ENCODE peak calls at places on chromosome 11, in eight cellular contexts. R is cardiac fibroblast, M is fibroblast of lung, K is GM10248, H is brain microvascular endothelial cell, U is nephron progenitor cell, D is heart right ventricle, T is HFFc6. W is an unnamed sample.

GRCh38 chr11:128879817-128880216 is 11.3 kb upstream of the KCNJ5 start:
- DNase-seq in K (no peak), U (no peak), D (no peak), T (no peak), H (no peak), R (no peak), M (no peak), W (no peak)

GRCh38 chr11:116641561-116642045 is 131.2 kb downstream of the BUD13 start:
- DNase-seq in H (peak; percentile 11), T (no peak), M (peak; percentile 6), D (peak; percentile 9), R (peak; percentile 34), K (peak; percentile 71), U (peak; percentile 72), W (no peak)

GRCh38 chr11:3056296-3057068 is 741 bp downstream of the CARS1 start:
- DNase-seq in H (no peak), M (no peak), T (no peak), D (no peak), R (peak; percentile 18), K (no peak), U (peak; percentile 36), W (peak; percentile 94)

GRCh38 chr11:74319139-74319538 is 7.7 kb upstream of the P4HA3 start:
- DNase-seq in M (peak; percentile 94), R (peak; percentile 87), K (no peak), D (no peak), T (peak; percentile 93), H (peak; percentile 87), U (no peak), W (no peak)

GRCh38 chr11:119441898-119442243 is 18.9 kb upstream of the THY1 start:
- DNase-seq in M (no peak), D (no peak), K (no peak), U (no peak), R (no peak), H (no peak), T (no peak), W (no peak)

GRCh38 chr11:27309064-27309463 is 54.0 kb downstream of the CCDC34 start:
- DNase-seq in K (no peak), D (no peak), T (no peak), M (peak; percentile 80), R (peak; percentile 64), H (no peak), U (no peak), W (no peak)

GRCh38 chr11:9206496-9206895 is 58.7 kb downstream of the DENND5A start:
- DNase-seq in T (peak; percentile 70), R (peak; percentile 72), K (no peak), H (peak; percentile 58), U (no peak), D (no peak), M (peak; percentile 93), W (no peak)

GRCh38 chr11:96704847-96705246 is 315.0 kb downstream of the JRKL start:
- DNase-seq in U (no peak), M (no peak), R (peak; percentile 20), H (no peak), T (no peak), D (no peak), K (no peak), W (no peak)

GRCh38 chr11:131823772-131824171 is 453.4 kb downstream of the NTM start:
- DNase-seq in U (no peak), D (no peak), T (no peak), K (no peak), H (no peak), M (no peak), R (peak; percentile 10), W (no peak)

GRCh38 chr11:84854498-84854880 is 772.7 kb downstream of the DLG2 start:
- DNase-seq in H (no peak), U (no peak), M (peak; percentile 11), K (no peak), T (no peak), R (no peak), D (no peak), W (no peak)

GRCh38 chr11:17827006-17827405 is 92.4 kb downstream of the KCNC1 start:
- DNase-seq in T (no peak), R (no peak), K (no peak), M (no peak), H (no peak), D (no peak), U (no peak), W (no peak)
- TF ChIP-seq CTCF in T (peak; percentile 41), R (peak; percentile 13), K (no peak), M (no peak), H (peak; percentile 55), D (peak; percentile 17), U (peak; percentile 24), W (peak; percentile 36)

GRCh38 chr11:10856689-10857603 is 907 bp downstream of the ZBED5 start:
- DNase-seq in U (peak; percentile 31), T (peak; percentile 17), R (peak; percentile 36), D (peak; percentile 43), M (peak; percentile 50), H (peak; percentile 11), K (peak; percentile 20), W (no peak)
- TF ChIP-seq CTCF in U (no peak), T (no peak), R (no peak), D (no peak), M (no peak), H (no peak), K (no peak), W (no peak)

GRCh38 chr11:111177037-111177988 is 68.2 kb upstream of the POU2AF2 start:
- DNase-seq in U (no peak), K (peak; percentile 34), T (no peak), H (no peak), R (no peak), M (no peak), D (no peak), W (no peak)

GRCh38 chr11:111176603-111177002 is 68.9 kb upstream of the POU2AF2 start:
- DNase-seq in K (peak; percentile 35), T (no peak), R (no peak), M (no peak), D (no peak), U (no peak), H (no peak), W (no peak)

GRCh38 chr11:111170761-111171379 is 74.7 kb upstream of the POU2AF2 start:
- DNase-seq in M (no peak), U (no peak), H (no peak), T (no peak), R (no peak), D (no peak), K (no peak), W (no peak)

GRCh38 chr11:111167666-111168065 is 77.9 kb upstream of the POU2AF2 start:
- DNase-seq in D (no peak), R (no peak), T (no peak), K (no peak), M (no peak), H (no peak), U (no peak), W (no peak)

GRCh38 chr11:111173221-111173620 is 72.3 kb upstream of the POU2AF2 start:
- DNase-seq in U (no peak), T (no peak), R (no peak), H (no peak), M (peak; percentile 68), K (no peak), D (no peak), W (no peak)
- TF ChIP-seq CTCF in U (no peak), T (no peak), R (no peak), H (no peak), M (no peak), K (no peak), D (no peak), W (no peak)

GRCh38 chr11:68022531-68022930 is 8.0 kb upstream of the NDUFS8 start:
- DNase-seq in H (no peak), R (no peak), K (no peak), T (no peak), M (no peak), U (no peak), D (no peak), W (no peak)

GRCh38 chr11:68018730-68019190 is 8.6 kb downstream of the ALDH3B1 start:
- DNase-seq in K (no peak), M (no peak), T (no peak), H (no peak), R (no peak), U (no peak), D (no peak), W (no peak)

GRCh38 chr11:68021167-68021787 is 9.2 kb upstream of the NDUFS8 start:
- DNase-seq in T (no peak), K (no peak), M (no peak), D (no peak), H (no peak), R (peak; percentile 38), U (no peak), W (no peak)

GRCh38 chr11:68019486-68019885 is 9.4 kb downstream of the ALDH3B1 start:
- DNase-seq in K (no peak), T (no peak), U (no peak), R (no peak), D (no peak), H (no peak), M (no peak), W (no peak)

GRCh38 chr11:68020575-68020974 is 9.9 kb upstream of the NDUFS8 start:
- DNase-seq in M (no peak), U (no peak), R (peak; percentile 53), K (no peak), T (no peak), H (no peak), D (no peak), W (no peak)
- TF ChIP-seq CTCF in M (peak; percentile 54), U (peak; percentile 29), R (peak; percentile 62), K (peak; percentile 14), T (peak; percentile 69), H (peak; percentile 71), D (no peak), W (peak; percentile 65)

DNA sequence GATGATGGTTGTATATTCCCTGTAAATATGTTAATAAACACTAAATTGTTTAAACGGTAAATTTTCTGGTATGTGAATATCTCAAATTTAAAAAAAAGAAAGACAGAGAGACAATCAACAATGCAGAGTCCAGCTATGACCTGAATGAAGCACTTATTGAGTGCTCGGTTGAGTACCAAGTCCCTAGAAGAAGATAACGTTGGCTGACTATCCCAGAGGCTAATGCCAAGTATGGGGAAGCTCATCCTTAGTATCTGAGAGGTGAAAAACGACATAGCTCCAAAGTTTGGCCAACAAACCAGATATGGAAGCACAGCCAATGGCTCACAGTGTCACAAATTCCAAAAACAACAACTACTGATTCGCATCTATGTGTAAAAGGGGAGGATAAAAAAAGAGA is 71.3 kb downstream of the RSF1 start:
- DNase-seq in U (no peak), T (no peak), R (no peak), K (no peak), H (no peak), M (no peak), D (no peak), W (no peak)
- TF ChIP-seq CTCF in U (no peak), T (no peak), R (no peak), K (no peak), H (no peak), M (no peak), D (no peak), W (no peak)

GRCh38 chr11:125903753-125904659 is at the start of gene DDX25:
- DNase-seq in R (no peak), T (no peak), U (peak; percentile 73), M (no peak), K (no peak), H (no peak), D (no peak), W (peak; percentile 87)
- TF ChIP-seq CTCF in R (no peak), T (no peak), U (no peak), M (no peak), K (no peak), H (no peak), D (no peak), W (no peak)

W was measured in chondrocyte.